ENCODE peak calls at places on chromosomes 4 and X, in six cellular contexts. Y is mesenchymal stem cell, G is fibroblast of lung, Z is GM23248, L is mammary epithelial cell, K is neural progenitor cell. C is an unnamed sample. For H3K9me3, the result is how much of the 10 kb centered on the place peaks cover.

GRCh38 chrX:41664307-41665299 is 24.2 kb upstream of the GPR34 start:
- DNase-seq in G (peak), L (no peak), Y (peak), Z (peak), K (no peak), C (no peak)

GRCh38 chr4:36348403-36348938 is 67.1 kb downstream of the DTHD1 start:
- DNase-seq in K (no peak), Y (no peak), L (no peak), G (no peak), Z (no peak), C (no peak)

GRCh38 chr4:143224255-143224654 is 39.5 kb downstream of the USP38 start:
- DNase-seq in Z (no peak), L (no peak), G (no peak), Y (no peak), K (no peak), C (no peak)

GRCh38 chrX:10356979-10357378 is 200.2 kb downstream of the CLCN4 start:
- DNase-seq in G (peak), K (no peak), Z (peak), L (peak), Y (no peak), C (no peak)

GRCh38 chr4:181957088-181957487 is 286.1 kb upstream of the TENM3 start:
- DNase-seq in G (peak), Z (peak), L (peak), K (no peak), Y (peak), C (no peak)

GRCh38 chr4:54281060-54281781 is 52.1 kb downstream of the PDGFRA start:
- DNase-seq in L (peak), K (no peak), Y (peak), G (peak), Z (peak), C (no peak)

GRCh38 chr4:16183604-16184003 is 42.7 kb downstream of the TAPT1 start:
- DNase-seq in K (no peak), Z (no peak), G (no peak), Y (no peak), L (no peak), C (no peak)

GRCh38 chr4:118931791-118932190 is 43.1 kb downstream of the SYNPO2 start:
- DNase-seq in L (no peak), Y (no peak), K (no peak), G (peak), Z (no peak), C (no peak)

GRCh38 chr4:142817442-142817841 is 28.7 kb downstream of the INPP4B start:
- DNase-seq in K (peak), Y (peak), L (peak), Z (peak), G (peak), C (no peak)

GRCh38 chrX:45140812-45141211 is 59.9 kb downstream of the DIPK2B start:
- DNase-seq in L (no peak), Z (no peak), G (no peak), K (no peak), Y (no peak), C (no peak)

DNA sequence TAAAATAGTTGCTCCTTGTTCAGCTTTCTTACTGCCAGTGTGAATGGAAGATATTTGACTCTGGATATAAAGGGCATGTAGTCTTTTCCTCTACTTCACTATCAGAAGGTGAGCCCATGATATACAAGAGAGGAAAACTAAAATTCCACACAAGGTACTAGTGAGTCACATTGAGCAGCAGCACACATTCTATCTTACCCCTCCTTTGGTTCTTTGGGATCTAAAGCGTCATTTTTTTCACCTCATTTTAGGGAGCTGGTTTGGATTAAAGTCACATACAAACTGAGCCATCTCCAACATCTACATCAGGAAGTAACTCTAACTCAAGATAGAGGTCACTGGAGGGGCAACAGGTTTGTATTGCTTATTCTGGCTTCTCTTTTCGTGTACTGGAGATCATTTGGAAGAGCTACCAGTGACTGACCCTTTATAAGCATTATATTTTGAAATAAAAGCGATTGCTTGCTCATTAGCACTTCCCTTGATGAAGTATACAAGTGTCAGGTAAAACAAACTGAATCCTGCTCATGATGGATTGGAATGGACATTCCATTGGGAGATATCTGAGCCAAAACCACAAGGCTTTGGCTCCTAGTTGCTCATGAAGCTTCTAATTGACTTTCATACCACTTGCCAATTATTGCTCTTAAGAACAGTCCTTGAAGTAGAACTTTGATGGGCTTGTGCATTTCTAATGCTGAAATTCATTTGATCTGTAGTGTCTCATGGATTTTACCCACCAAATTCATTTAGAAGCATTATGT is 124.1 kb downstream of the SPCS3 start:
- DNase-seq in K (no peak), Y (peak), Z (peak), L (peak), G (peak), C (no peak)
- H3K9ac ChIP-seq in K (no peak), Y (no peak), Z (no peak), L (peak), G (no peak), C (no peak)

GRCh38 chr4:2092653-2093000 is 33.5 kb downstream of the NAT8L start:
- DNase-seq in Z (no peak), K (peak), L (no peak), Y (no peak), G (no peak), C (no peak)

GRCh38 chr4:2089222-2089621 is 30.1 kb downstream of the NAT8L start:
- DNase-seq in L (no peak), K (no peak), Z (no peak), Y (no peak), G (no peak), C (no peak)

GRCh38 chr4:2091990-2092652 is 33.0 kb downstream of the NAT8L start:
- DNase-seq in Z (no peak), K (no peak), L (no peak), G (no peak), Y (no peak), C (no peak)

GRCh38 chr4:2093265-2093664 is 34.1 kb downstream of the NAT8L start:
- DNase-seq in L (no peak), K (no peak), Z (no peak), G (no peak), Y (no peak), C (no peak)

GRCh38 chr4:2090642-2091041 is 31.5 kb downstream of the NAT8L start:
- DNase-seq in Z (no peak), K (no peak), L (no peak), Y (no peak), G (no peak), C (no peak)
- H3K9me3 ChIP-seq in Z (under half), K (under half), L (under half), Y (under half), G (under half), C (under half)

GRCh38 chr4:685681-686218 is 3.2 kb downstream of the SLC49A3 start:
- DNase-seq in Z (no peak), L (no peak), G (no peak), K (no peak), Y (no peak), C (no peak)

GRCh38 chr4:687975-688694 is 816 bp downstream of the SLC49A3 start:
- DNase-seq in Y (no peak), Z (no peak), K (no peak), G (no peak), L (no peak), C (no peak)

GRCh38 chr4:687048-687974 is 1.6 kb downstream of the SLC49A3 start:
- DNase-seq in G (peak), Z (peak), K (no peak), Y (peak), L (peak), C (no peak)

GRCh38 chr4:684611-685010 is 4.3 kb downstream of the SLC49A3 start:
- DNase-seq in L (no peak), G (no peak), Z (no peak), Y (no peak), K (no peak), C (no peak)

DNA sequence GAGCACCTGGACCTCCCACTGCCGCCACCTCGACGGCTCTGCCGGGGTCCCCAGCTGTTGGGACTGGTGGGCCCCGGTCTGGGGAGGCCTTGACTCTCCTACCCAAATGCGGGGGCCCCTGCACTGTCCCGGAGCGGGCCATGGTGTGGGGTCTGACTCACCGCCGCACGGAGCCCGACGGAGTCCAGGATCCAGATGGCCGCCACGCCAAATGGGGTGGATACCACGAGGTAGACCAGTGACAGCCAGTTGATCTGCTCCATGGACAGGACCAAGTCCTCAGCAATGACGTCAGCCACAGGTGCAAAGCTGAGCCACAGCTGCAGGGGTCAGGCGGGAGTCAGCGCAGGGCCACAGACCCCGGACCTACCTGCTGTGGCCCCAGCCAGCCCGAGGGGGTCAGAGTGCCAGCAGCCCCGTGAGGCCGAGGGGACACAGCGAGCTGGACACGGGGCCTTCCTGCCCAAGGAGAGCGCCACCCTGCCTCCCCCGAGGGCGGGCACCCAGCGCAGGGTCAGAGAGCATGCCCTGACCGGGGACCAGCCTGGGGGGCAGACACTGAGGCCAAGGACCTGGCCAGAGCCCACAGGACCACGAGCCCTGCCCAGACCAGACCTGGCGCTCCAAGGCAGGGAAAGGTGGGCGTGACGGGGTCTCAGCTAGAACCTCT is 2.4 kb downstream of the SLC49A3 start:
- DNase-seq in Z (no peak), L (no peak), G (no peak), K (no peak), Y (no peak), C (no peak)
- H3K9ac ChIP-seq in Z (no peak), L (no peak), G (no peak), K (no peak), Y (peak), C (peak)

GRCh38 chr4:14345356-14345775 is 656.9 kb upstream of the CPEB2 start:
- DNase-seq in L (peak), K (no peak), Y (peak), G (peak), Z (peak), C (no peak)

DNA sequence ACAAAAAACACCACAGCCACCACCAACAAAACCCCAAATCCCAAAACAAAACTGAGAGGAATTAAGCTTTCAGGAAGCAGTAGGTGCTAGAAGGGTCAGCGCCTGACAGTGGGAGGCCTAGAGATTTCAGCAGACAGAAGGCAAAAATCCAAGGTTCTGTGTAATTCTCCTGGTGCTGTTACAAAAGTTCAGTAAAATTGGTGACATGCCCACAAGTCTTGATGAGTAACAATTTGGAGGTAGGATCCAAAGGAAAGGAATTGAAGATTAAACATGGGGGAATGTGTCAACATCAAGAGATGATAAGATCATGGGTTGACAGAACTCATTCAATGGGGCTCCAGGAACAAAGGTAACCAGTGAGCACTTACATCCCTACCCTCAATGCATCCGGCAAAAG is 653.8 kb upstream of the CPEB2 start:
- DNase-seq in Y (no peak), G (peak), K (no peak), Z (peak), L (no peak), C (no peak)
- H3K9me3 ChIP-seq in Y (under half), G (under half), K (under half), Z (under half), L (under half), C (under half)

DNA sequence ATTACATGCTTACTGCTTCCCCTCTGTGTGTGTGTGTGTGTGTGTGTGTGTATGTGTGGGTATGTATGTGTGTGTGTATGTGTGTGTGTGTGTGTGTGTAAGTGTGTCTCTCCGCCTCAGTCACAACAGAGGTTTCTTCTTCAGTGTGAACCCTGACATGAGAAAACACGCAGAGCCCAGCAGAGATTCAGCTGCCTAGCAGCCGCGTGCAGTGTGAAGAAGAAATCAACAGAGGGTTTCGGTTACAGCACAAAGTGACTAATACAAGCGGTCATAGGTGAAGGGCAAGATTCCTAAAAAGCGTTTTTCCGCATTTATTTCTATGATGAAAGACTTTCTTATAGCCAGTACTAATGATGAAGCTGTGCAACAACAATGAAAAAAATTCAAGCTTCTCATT is 55.3 kb upstream of the ZFP42 start:
- DNase-seq in G (no peak), L (no peak), Z (no peak), K (no peak), Y (no peak), C (no peak)
- H3K9ac ChIP-seq in G (no peak), L (no peak), Z (no peak), K (no peak), Y (no peak), C (no peak)

GRCh38 chr4:159698336-159698735 is 595.5 kb downstream of the RAPGEF2 start:
- DNase-seq in Z (no peak), G (peak), Y (peak), L (no peak), K (no peak), C (no peak)

DNA sequence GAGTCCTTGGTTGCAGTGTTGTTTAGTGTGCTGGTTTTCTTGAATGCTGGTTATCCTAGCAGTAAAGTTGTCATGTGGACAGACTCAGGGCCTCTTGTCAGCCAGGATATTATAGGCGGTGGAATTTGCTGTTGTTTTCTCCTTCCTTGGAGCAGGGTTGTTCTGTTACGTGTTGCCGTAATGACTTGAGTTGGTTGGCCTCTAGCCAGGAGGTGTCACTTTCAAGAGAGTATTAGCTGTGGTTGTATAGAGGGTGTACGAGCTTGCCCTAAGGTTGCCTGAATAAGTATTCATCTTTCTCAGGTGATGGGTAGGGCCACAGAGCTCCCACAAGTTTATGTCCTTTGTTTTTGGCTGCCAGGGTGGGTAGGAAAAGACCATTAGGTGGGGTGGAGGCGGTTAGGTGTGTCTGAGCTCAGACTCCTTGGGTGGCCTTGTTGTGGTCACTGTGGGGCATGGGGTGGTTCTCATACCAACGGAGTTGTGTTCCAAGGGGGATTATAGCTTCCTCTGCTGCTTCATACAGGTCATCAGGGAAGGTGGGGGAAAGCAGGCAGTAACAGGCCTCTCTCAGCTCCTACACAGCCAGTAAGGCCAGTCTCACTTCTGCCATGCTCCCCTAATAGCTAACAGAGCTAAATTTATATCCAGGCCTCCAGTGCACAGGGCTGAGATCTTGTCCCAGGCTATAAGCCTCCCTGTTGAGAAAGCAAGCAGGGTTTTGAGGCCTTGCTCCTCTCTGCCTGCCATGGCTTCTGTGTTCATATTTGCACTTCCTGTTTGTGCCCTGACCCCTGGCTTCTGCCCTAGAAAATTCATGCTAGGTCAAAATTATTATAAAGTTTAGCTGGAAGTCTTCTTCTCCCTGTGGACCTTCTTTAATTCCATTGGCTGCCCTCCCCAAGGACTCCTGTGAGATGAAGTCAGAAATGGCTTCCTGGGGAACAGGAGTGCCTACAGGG is 594.7 kb downstream of the RAPGEF2 start:
- DNase-seq in K (no peak), L (no peak), G (no peak), Y (peak), Z (no peak), C (no peak)
- H3K9me3 ChIP-seq in K (under half), L (under half), G (under half), Y (under half), Z (under half), C (under half)

C was measured in NT2/D1.